ENCODE peak calls at places on chromosomes 7 and 10, in ten cellular contexts. One of them, this sample, is unnamed.

GRCh38 chr7:33748793-33749192 is 156.5 kb upstream of the BMPER start:
- DNase-seq in endothelial cell: no peak
- DNase-seq in neural progenitor cell: no peak
- DNase-seq in epithelial cell of esophagus: no peak
- DNase-seq in upper lobe of right lung: no peak
- DNase-seq in spleen: no peak
- DNase-seq in CD4-positive, alpha-beta T cell: no peak
- DNase-seq in HFF-Myc: no peak
- DNase-seq in esophagus squamous epithelium: no peak
- DNase-seq in H9: no peak
- DNase-seq in this sample: no peak

GRCh38 chr10:52146766-52147165 is 167.3 kb upstream of the DKK1 start:
- DNase-seq in endothelial cell: no peak
- DNase-seq in neural progenitor cell: no peak
- DNase-seq in epithelial cell of esophagus: peak
- DNase-seq in upper lobe of right lung: no peak
- DNase-seq in spleen: no peak
- DNase-seq in CD4-positive, alpha-beta T cell: no peak
- DNase-seq in HFF-Myc: no peak
- DNase-seq in esophagus squamous epithelium: no peak
- DNase-seq in H9: no peak
- DNase-seq in this sample: no peak

GRCh38 chr7:136533732-136534131 is 334.7 kb upstream of the CHRM2 start:
- DNase-seq in endothelial cell: no peak
- DNase-seq in neural progenitor cell: peak
- DNase-seq in epithelial cell of esophagus: no peak
- DNase-seq in upper lobe of right lung: no peak
- DNase-seq in spleen: no peak
- DNase-seq in CD4-positive, alpha-beta T cell: no peak
- DNase-seq in HFF-Myc: no peak
- DNase-seq in esophagus squamous epithelium: no peak
- DNase-seq in H9: no peak
- DNase-seq in this sample: no peak

GRCh38 chr7:29105191-29105590 is 41.1 kb downstream of the CPVL start:
- DNase-seq in endothelial cell: no peak
- DNase-seq in neural progenitor cell: no peak
- DNase-seq in epithelial cell of esophagus: peak
- DNase-seq in upper lobe of right lung: no peak
- DNase-seq in spleen: no peak
- DNase-seq in CD4-positive, alpha-beta T cell: no peak
- DNase-seq in HFF-Myc: no peak
- DNase-seq in esophagus squamous epithelium: no peak
- DNase-seq in H9: no peak
- DNase-seq in this sample: no peak

GRCh38 chr7:131097662-131098376 is 229.9 kb upstream of the MKLN1 start:
- DNase-seq in endothelial cell: no peak
- DNase-seq in neural progenitor cell: no peak
- DNase-seq in epithelial cell of esophagus: no peak
- DNase-seq in upper lobe of right lung: no peak
- DNase-seq in spleen: no peak
- DNase-seq in CD4-positive, alpha-beta T cell: no peak
- DNase-seq in HFF-Myc: no peak
- DNase-seq in esophagus squamous epithelium: no peak
- DNase-seq in H9: no peak
- DNase-seq in this sample: no peak

GRCh38 chr10:133211141-133211830 is 18.7 kb upstream of the UTF1 start:
- DNase-seq in endothelial cell: no peak
- DNase-seq in neural progenitor cell: no peak
- DNase-seq in epithelial cell of esophagus: no peak
- DNase-seq in upper lobe of right lung: no peak
- DNase-seq in spleen: no peak
- DNase-seq in CD4-positive, alpha-beta T cell: no peak
- DNase-seq in HFF-Myc: no peak
- DNase-seq in esophagus squamous epithelium: no peak
- DNase-seq in H9: no peak
- DNase-seq in this sample: no peak

GRCh38 chr7:117071597-117071996 is 118.3 kb downstream of the ST7 start:
- DNase-seq in endothelial cell: no peak
- DNase-seq in neural progenitor cell: no peak
- DNase-seq in epithelial cell of esophagus: no peak
- DNase-seq in upper lobe of right lung: no peak
- DNase-seq in spleen: no peak
- DNase-seq in CD4-positive, alpha-beta T cell: no peak
- DNase-seq in HFF-Myc: no peak
- DNase-seq in esophagus squamous epithelium: no peak
- DNase-seq in H9: no peak
- DNase-seq in this sample: no peak

GRCh38 chr7:100861616-100861985 is 5.6 kb upstream of the TRIP6 start:
- DNase-seq in endothelial cell: no peak
- DNase-seq in neural progenitor cell: no peak
- DNase-seq in epithelial cell of esophagus: no peak
- DNase-seq in upper lobe of right lung: no peak
- DNase-seq in spleen: no peak
- DNase-seq in CD4-positive, alpha-beta T cell: no peak
- DNase-seq in HFF-Myc: no peak
- DNase-seq in esophagus squamous epithelium: no peak
- DNase-seq in H9: no peak
- DNase-seq in this sample: no peak

GRCh38 chr10:129913021-129913695 is 50.9 kb downstream of the EBF3 start:
- DNase-seq in endothelial cell: no peak
- DNase-seq in neural progenitor cell: no peak
- DNase-seq in epithelial cell of esophagus: no peak
- DNase-seq in upper lobe of right lung: peak
- DNase-seq in spleen: no peak
- DNase-seq in CD4-positive, alpha-beta T cell: no peak
- DNase-seq in HFF-Myc: no peak
- DNase-seq in esophagus squamous epithelium: no peak
- DNase-seq in H9: no peak
- DNase-seq in this sample: no peak

GRCh38 chr7:20513897-20514296 is 101.6 kb upstream of the ABCB5 start:
- DNase-seq in endothelial cell: no peak
- DNase-seq in neural progenitor cell: no peak
- DNase-seq in epithelial cell of esophagus: no peak
- DNase-seq in upper lobe of right lung: no peak
- DNase-seq in spleen: no peak
- DNase-seq in CD4-positive, alpha-beta T cell: no peak
- DNase-seq in HFF-Myc: no peak
- DNase-seq in esophagus squamous epithelium: no peak
- DNase-seq in H9: no peak
- DNase-seq in this sample: no peak

GRCh38 chr10:36172574-36172973 is 530.5 kb upstream of the FZD8 start:
- DNase-seq in endothelial cell: no peak
- DNase-seq in neural progenitor cell: no peak
- DNase-seq in epithelial cell of esophagus: peak
- DNase-seq in upper lobe of right lung: no peak
- DNase-seq in spleen: no peak
- DNase-seq in CD4-positive, alpha-beta T cell: no peak
- DNase-seq in HFF-Myc: no peak
- DNase-seq in esophagus squamous epithelium: no peak
- DNase-seq in H9: no peak
- DNase-seq in this sample: no peak

GRCh38 chr7:127791790-127792189 is 139.8 kb downstream of the SND1 start:
- DNase-seq in endothelial cell: no peak
- DNase-seq in neural progenitor cell: no peak
- DNase-seq in epithelial cell of esophagus: peak
- DNase-seq in upper lobe of right lung: no peak
- DNase-seq in spleen: no peak
- DNase-seq in CD4-positive, alpha-beta T cell: no peak
- DNase-seq in HFF-Myc: no peak
- DNase-seq in esophagus squamous epithelium: no peak
- DNase-seq in H9: no peak
- DNase-seq in this sample: no peak

GRCh38 chr7:128883622-128884549 is 21.2 kb downstream of the ATP6V1F start:
- DNase-seq in endothelial cell: peak
- DNase-seq in neural progenitor cell: peak
- DNase-seq in epithelial cell of esophagus: peak
- DNase-seq in upper lobe of right lung: peak
- DNase-seq in spleen: peak
- DNase-seq in CD4-positive, alpha-beta T cell: peak
- DNase-seq in HFF-Myc: no peak
- DNase-seq in esophagus squamous epithelium: peak
- DNase-seq in H9: peak
- DNase-seq in this sample: peak

GRCh38 chr10:82390866-82391658 is 516.1 kb downstream of the NRG3 start:
- DNase-seq in endothelial cell: no peak
- DNase-seq in neural progenitor cell: no peak
- DNase-seq in epithelial cell of esophagus: no peak
- DNase-seq in upper lobe of right lung: no peak
- DNase-seq in spleen: no peak
- DNase-seq in CD4-positive, alpha-beta T cell: no peak
- DNase-seq in HFF-Myc: no peak
- DNase-seq in esophagus squamous epithelium: no peak
- DNase-seq in H9: no peak
- DNase-seq in this sample: no peak

GRCh38 chr10:32298066-32298812 is 48.7 kb downstream of the EPC1 start:
- DNase-seq in endothelial cell: no peak
- DNase-seq in neural progenitor cell: no peak
- DNase-seq in epithelial cell of esophagus: peak
- DNase-seq in upper lobe of right lung: no peak
- DNase-seq in spleen: no peak
- DNase-seq in CD4-positive, alpha-beta T cell: no peak
- DNase-seq in HFF-Myc: peak
- DNase-seq in esophagus squamous epithelium: no peak
- DNase-seq in H9: no peak
- DNase-seq in this sample: no peak

DNA sequence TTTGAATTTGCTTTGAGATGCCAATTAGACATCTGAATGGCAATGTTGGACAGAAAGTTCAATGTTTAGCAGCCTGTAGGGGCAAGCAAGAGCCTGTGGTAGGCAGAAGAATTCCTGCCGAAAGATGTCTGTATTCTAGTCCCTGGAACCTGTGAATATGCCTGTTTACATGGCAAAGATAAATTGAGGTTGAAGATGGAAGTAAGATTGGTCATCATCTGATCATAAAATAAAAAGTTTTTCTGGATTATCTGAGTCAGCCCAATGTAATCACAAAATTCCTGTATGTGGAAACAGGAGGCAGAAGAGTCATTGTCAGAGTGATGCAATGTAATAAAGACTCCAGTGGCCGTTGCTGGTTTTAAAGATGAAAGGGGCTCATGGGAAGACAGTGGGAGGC is 430.5 kb downstream of the MDFIC start:
- DNase-seq in endothelial cell: no peak
- DNase-seq in neural progenitor cell: no peak
- DNase-seq in epithelial cell of esophagus: peak
- DNase-seq in upper lobe of right lung: no peak
- DNase-seq in spleen: no peak
- DNase-seq in CD4-positive, alpha-beta T cell: no peak
- DNase-seq in HFF-Myc: peak
- DNase-seq in esophagus squamous epithelium: no peak
- DNase-seq in H9: no peak
- DNase-seq in this sample: no peak
- TF ChIP-seq CTCF in endothelial cell: no peak
- TF ChIP-seq CTCF in neural progenitor cell: no peak
- TF ChIP-seq CTCF in epithelial cell of esophagus: peak
- TF ChIP-seq CTCF in upper lobe of right lung: no peak
- TF ChIP-seq CTCF in spleen: no peak
- TF ChIP-seq CTCF in CD4-positive, alpha-beta T cell: no peak
- TF ChIP-seq CTCF in HFF-Myc: peak
- TF ChIP-seq CTCF in esophagus squamous epithelium: no peak
- TF ChIP-seq CTCF in H9: no peak
- TF ChIP-seq CTCF in this sample: no peak

GRCh38 chr7:7060828-7061599 is 121.3 kb upstream of the C1GALT1 start:
- DNase-seq in endothelial cell: no peak
- DNase-seq in neural progenitor cell: no peak
- DNase-seq in epithelial cell of esophagus: no peak
- DNase-seq in upper lobe of right lung: no peak
- DNase-seq in spleen: no peak
- DNase-seq in CD4-positive, alpha-beta T cell: no peak
- DNase-seq in HFF-Myc: no peak
- DNase-seq in esophagus squamous epithelium: no peak
- DNase-seq in H9: no peak
- DNase-seq in this sample: no peak
- TF ChIP-seq CTCF in endothelial cell: no peak
- TF ChIP-seq CTCF in neural progenitor cell: no peak
- TF ChIP-seq CTCF in epithelial cell of esophagus: no peak
- TF ChIP-seq CTCF in upper lobe of right lung: no peak
- TF ChIP-seq CTCF in spleen: no peak
- TF ChIP-seq CTCF in CD4-positive, alpha-beta T cell: no peak
- TF ChIP-seq CTCF in HFF-Myc: no peak
- TF ChIP-seq CTCF in esophagus squamous epithelium: no peak
- TF ChIP-seq CTCF in H9: no peak
- TF ChIP-seq CTCF in this sample: no peak

DNA sequence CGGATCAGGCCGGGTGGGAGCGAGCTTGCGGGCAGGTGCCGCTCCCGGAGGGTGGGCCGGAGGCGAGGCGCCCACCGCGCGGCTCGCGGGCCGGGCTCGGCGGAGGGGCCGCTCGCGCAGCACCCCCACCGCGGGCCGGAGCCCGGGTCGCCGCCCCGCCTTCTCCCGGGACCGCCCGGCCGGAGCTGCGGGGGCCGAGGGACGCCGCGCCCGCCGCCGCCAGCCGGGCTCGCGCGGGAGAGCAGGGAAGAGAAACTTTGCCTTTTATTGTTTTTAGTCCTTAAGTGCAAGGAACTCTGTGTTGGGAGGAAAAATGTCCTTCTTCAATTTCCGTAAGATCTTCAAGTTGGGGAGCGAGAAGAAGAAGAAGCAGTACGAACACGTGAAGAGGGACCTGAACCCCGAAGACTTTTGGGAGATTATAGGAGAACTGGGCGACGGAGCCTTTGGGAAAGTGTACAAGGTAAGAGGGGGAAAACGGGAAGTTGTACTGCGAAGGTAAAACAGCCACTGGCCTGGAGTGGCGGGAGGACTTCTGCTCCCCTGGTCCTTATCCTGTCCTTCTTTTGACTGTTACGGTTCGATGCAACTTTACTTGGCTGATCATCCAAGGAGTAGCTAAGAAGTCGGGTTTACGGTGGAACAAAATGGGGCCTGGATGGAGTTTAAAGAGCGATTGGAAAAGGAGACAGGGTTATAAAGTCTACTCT is 648 bp downstream of the SLK start:
- DNase-seq in endothelial cell: peak
- DNase-seq in neural progenitor cell: peak
- DNase-seq in epithelial cell of esophagus: no peak
- DNase-seq in upper lobe of right lung: no peak
- DNase-seq in spleen: no peak
- DNase-seq in CD4-positive, alpha-beta T cell: no peak
- DNase-seq in HFF-Myc: no peak
- DNase-seq in esophagus squamous epithelium: no peak
- DNase-seq in H9: no peak
- DNase-seq in this sample: peak
- TF ChIP-seq CTCF in endothelial cell: no peak
- TF ChIP-seq CTCF in neural progenitor cell: no peak
- TF ChIP-seq CTCF in epithelial cell of esophagus: no peak
- TF ChIP-seq CTCF in upper lobe of right lung: no peak
- TF ChIP-seq CTCF in spleen: no peak
- TF ChIP-seq CTCF in CD4-positive, alpha-beta T cell: no peak
- TF ChIP-seq CTCF in HFF-Myc: no peak
- TF ChIP-seq CTCF in esophagus squamous epithelium: no peak
- TF ChIP-seq CTCF in H9: no peak
- TF ChIP-seq CTCF in this sample: no peak

DNA sequence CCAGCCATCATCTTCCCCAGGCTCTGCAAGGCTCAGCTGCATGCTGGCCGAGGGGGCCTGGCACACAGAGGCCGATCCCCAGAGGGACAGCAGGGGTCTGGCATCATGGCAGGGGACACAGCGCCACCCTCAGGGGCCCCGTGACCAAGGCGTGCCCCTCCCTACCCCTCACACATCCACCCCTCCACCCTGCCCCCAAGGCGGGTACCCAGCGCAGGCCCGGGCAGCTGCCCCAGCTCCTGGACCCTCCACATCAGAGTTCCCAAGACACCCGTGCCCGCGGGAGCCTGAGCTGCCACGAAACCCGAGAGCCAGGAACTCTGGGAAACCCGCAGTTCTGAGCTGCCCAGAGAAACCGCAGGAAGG is 46.5 kb upstream of the TNRC18 start:
- DNase-seq in endothelial cell: no peak
- DNase-seq in neural progenitor cell: no peak
- DNase-seq in epithelial cell of esophagus: no peak
- DNase-seq in upper lobe of right lung: no peak
- DNase-seq in spleen: no peak
- DNase-seq in CD4-positive, alpha-beta T cell: no peak
- DNase-seq in HFF-Myc: no peak
- DNase-seq in esophagus squamous epithelium: no peak
- DNase-seq in H9: no peak
- DNase-seq in this sample: no peak
- TF ChIP-seq CTCF in endothelial cell: no peak
- TF ChIP-seq CTCF in neural progenitor cell: no peak
- TF ChIP-seq CTCF in epithelial cell of esophagus: no peak
- TF ChIP-seq CTCF in upper lobe of right lung: no peak
- TF ChIP-seq CTCF in spleen: no peak
- TF ChIP-seq CTCF in CD4-positive, alpha-beta T cell: no peak
- TF ChIP-seq CTCF in HFF-Myc: no peak
- TF ChIP-seq CTCF in esophagus squamous epithelium: no peak
- TF ChIP-seq CTCF in H9: peak
- TF ChIP-seq CTCF in this sample: no peak